ENCODE peak calls at places on chromosome 6, in five cellular contexts. K is non-pigmented ciliary epithelial cell; H is stimulated activated CD8-positive, alpha-beta memory T cell treated with anti-CD3 and anti-CD28 coated beads, Interleukin-2, amount 100 ng/mL, for 1 hour; L is PC-3; O is effector memory CD8-positive, alpha-beta T cell. U is an unnamed sample.

GRCh38 chr6:37889015-37889885 is 69.7 kb downstream of the ZFAND3 start:
- DNase-seq in K (no peak), H (no peak), L (no peak), O (no peak), U (no peak)

GRCh38 chr6:14288910-14289309 is 171.3 kb downstream of the CD83 start:
- DNase-seq in K (no peak), H (no peak), L (peak), O (no peak), U (no peak)

GRCh38 chr6:134373282-134373922 is 55.5 kb upstream of the SGK1 start:
- DNase-seq in K (peak), H (no peak), L (peak), O (no peak), U (no peak)

GRCh38 chr6:25354078-25354940 is 75.1 kb downstream of the CARMIL1 start:
- DNase-seq in K (no peak), H (no peak), L (no peak), O (no peak), U (no peak)

GRCh38 chr6:32393660-32394420 is 13.1 kb downstream of the BTNL2 start:
- DNase-seq in K (no peak), H (no peak), L (peak), O (no peak), U (no peak)

GRCh38 chr6:72048080-72048479 is 161.7 kb downstream of the RIMS1 start:
- DNase-seq in K (no peak), H (no peak), L (no peak), O (no peak), U (no peak)

GRCh38 chr6:134347916-134348805 is 30.2 kb upstream of the SGK1 start:
- DNase-seq in K (peak), H (no peak), L (no peak), O (no peak), U (no peak)

GRCh38 chr6:45504947-45505346 is 127.2 kb upstream of the SUPT3H start:
- DNase-seq in K (peak), H (no peak), L (peak), O (no peak), U (no peak)

GRCh38 chr6:44289726-44290125 is 19.5 kb downstream of the TMEM151B start:
- DNase-seq in K (no peak), H (no peak), L (no peak), O (no peak), U (no peak)